ENCODE peak calls at places on chromosomes 13 and 19, in five cellular contexts. S, F, H, P and O are unnamed samples.

GRCh38 chr19:54029930-54030490 is 33.7 kb downstream of the VSTM1 start:
- DNase-seq in S (peak), F (peak), H (peak), P (no peak), O (no peak)

GRCh38 chr13:88456155-88456554 is 785.0 kb downstream of the SLITRK5 start:
- DNase-seq in S (no peak), F (no peak), H (no peak), P (no peak), O (no peak)

GRCh38 chr19:2823646-2824045 is 4.0 kb downstream of the ZNF554 start:
- DNase-seq in S (no peak), F (no peak), H (no peak), P (peak), O (no peak)

GRCh38 chr19:1263198-1263597 is 5.9 kb upstream of the CIRBP start:
- DNase-seq in S (no peak), F (no peak), H (no peak), P (no peak), O (no peak)

GRCh38 chr19:31127132-31127967 is 221.9 kb downstream of the TSHZ3 start:
- DNase-seq in S (no peak), F (no peak), H (peak), P (no peak), O (no peak)

GRCh38 chr13:59663707-59664106 is 500.0 kb downstream of the DIAPH3 start:
- DNase-seq in S (no peak), F (no peak), H (no peak), P (no peak), O (no peak)

GRCh38 chr13:95355491-95355890 is 54.2 kb upstream of the ABCC4 start:
- DNase-seq in S (no peak), F (no peak), H (peak), P (no peak), O (no peak)

GRCh38 chr19:3615524-3616135 is 9.0 kb upstream of the TBXA2R start:
- DNase-seq in S (no peak), F (no peak), H (no peak), P (no peak), O (no peak)

GRCh38 chr19:47109541-47110375 is 3.8 kb downstream of the ZC3H4 start:
- DNase-seq in S (no peak), F (no peak), H (no peak), P (no peak), O (no peak)

GRCh38 chr19:49224856-49225255 is 67.3 kb downstream of the TRPM4 start:
- DNase-seq in S (peak), F (no peak), H (peak), P (no peak), O (no peak)

GRCh38 chr19:58513694-58514563 is 2.1 kb upstream of the SLC27A5 start:
- DNase-seq in S (peak), F (peak), H (no peak), P (peak), O (no peak)
- TF ChIP-seq POLR2A in S (no peak), F (no peak), H (no peak), P (no peak), O (no peak)

GRCh38 chr19:10687518-10688288 is 13.5 kb upstream of the QTRT1 start:
- DNase-seq in S (no peak), F (no peak), H (no peak), P (no peak), O (no peak)

GRCh38 chr19:10686193-10686592 is 15.0 kb upstream of the QTRT1 start:
- DNase-seq in S (no peak), F (no peak), H (no peak), P (no peak), O (no peak)

GRCh38 chr19:10685210-10685609 is 16.0 kb upstream of the QTRT1 start:
- DNase-seq in S (no peak), F (no peak), H (no peak), P (no peak), O (no peak)

GRCh38 chr19:10688545-10689280 is 12.5 kb upstream of the QTRT1 start:
- DNase-seq in S (no peak), F (no peak), H (no peak), P (no peak), O (no peak)

DNA sequence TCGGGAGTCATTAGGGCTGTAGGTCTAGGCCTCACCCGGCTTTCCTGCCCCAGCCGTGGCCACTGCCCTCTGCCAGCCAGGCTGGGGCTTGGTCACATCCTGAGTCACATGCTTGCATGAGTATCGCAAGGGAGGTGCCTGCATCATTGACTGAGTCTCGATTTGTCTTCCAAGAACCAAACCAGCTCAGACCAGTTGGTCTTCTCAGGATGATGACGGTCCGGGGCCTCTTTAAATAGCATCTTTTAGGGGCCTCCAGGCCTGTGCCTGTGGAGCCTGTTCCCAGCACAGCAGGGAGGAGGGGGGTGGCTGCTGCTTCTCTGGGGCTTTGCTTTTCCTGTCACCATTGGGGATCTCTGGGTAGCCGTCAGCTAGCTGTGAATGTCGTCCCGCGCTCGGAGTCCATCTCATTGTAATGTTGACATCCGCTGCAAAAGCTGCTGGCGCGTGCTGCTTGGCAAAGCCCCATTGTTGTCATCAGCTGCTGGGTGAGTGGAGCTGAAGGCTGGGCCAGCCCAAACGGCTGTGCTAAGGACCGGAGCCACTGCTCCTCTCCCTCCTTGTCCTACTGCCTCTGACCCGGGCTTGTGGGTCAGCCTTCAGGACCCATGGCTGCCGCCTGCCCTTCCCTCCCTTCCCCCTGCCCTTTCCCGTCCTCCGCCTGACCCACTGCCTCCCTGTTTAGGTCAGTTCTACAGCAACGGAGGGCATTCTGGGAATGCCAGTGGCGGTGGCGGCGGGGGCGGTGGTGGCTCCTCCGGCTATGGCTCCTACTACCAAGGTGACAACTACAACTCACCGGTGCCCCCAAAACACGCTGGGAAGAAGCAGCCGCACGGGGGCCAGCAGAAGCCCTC is 14.3 kb upstream of the QTRT1 start:
- DNase-seq in S (peak), F (no peak), H (peak), P (no peak), O (no peak)
- TF ChIP-seq POLR2A in S (no peak), F (no peak), H (no peak), P (no peak), O (no peak)

GRCh38 chr13:50123862-50124535 is 108.8 kb downstream of the KCNRG start:
- DNase-seq in S (peak), F (peak), H (peak), P (peak), O (peak)
- TF ChIP-seq POLR2A in S (no peak), F (peak), H (peak), P (peak), O (peak)

GRCh38 chr19:15107056-15108010 is at the start of gene SYDE1:
- DNase-seq in S (no peak), F (no peak), H (peak), P (peak), O (no peak)
- TF ChIP-seq POLR2A in S (no peak), F (peak), H (peak), P (no peak), O (no peak)

GRCh38 chr13:80668452-80668851 is 327.5 kb upstream of the SPRY2 start:
- DNase-seq in S (no peak), F (no peak), H (no peak), P (no peak), O (no peak)

GRCh38 chr13:80664930-80665329 is 324.0 kb upstream of the SPRY2 start:
- DNase-seq in S (no peak), F (no peak), H (no peak), P (no peak), O (no peak)

GRCh38 chr13:80663788-80664187 is 322.9 kb upstream of the SPRY2 start:
- DNase-seq in S (no peak), F (no peak), H (no peak), P (no peak), O (no peak)

GRCh38 chr13:80666782-80667537 is 326.0 kb upstream of the SPRY2 start:
- DNase-seq in S (no peak), F (no peak), H (no peak), P (no peak), O (no peak)

GRCh38 chr13:80665792-80666333 is 324.9 kb upstream of the SPRY2 start:
- DNase-seq in S (no peak), F (no peak), H (no peak), P (no peak), O (no peak)
- TF ChIP-seq POLR2A in S (no peak), F (no peak), H (no peak), P (no peak), O (no peak)

DNA sequence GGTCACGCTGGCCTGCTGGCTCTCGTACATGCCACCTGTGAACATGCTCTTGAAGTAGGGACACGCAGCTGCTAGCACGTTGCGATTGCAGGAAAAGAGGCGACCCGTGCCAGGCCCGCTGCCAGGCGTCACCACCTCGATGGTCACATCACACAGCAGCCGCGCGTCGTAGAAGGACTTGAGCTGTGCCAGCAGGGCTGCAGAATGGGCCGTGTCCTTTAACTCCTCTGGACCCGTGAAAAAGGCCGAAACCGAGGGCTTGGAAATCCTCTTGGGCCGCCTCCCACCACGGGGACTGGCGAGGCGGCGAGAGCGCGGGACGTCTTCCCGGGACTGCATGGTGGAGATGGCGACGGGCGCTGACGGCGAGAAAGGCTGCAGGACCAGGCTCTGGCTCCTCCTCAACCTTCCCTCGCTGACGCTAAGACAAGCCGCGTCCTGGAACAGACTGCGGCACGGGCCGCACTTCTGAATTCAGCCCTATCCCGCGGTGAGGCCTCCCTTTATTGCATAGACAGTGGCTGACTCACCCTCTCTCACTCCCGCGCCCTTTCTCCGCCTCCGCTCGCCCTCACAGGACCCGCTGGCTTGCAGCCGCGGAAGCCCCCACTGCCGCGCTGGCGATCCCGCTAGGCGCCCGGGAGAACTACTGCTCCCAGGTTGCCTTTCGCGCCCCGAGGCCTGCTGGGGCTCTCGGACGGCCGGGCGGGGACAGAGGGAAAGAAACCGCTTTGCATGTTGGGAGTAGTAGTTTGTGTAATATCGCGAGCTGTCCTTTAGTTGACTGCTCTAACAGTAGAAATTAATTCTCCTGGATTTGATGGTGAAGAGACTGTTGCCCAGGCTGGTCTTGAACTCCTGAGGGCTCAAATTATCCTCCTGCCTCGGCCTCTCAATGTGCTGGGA is at the start of gene KBTBD7:
- DNase-seq in S (peak), F (peak), H (peak), P (peak), O (peak)
- TF ChIP-seq POLR2A in S (no peak), F (peak), H (peak), P (no peak), O (no peak)

GRCh38 chr19:6528544-6529121 is 2.2 kb upstream of the TNFSF9 start:
- DNase-seq in S (peak), F (peak), H (no peak), P (peak), O (no peak)
- TF ChIP-seq POLR2A in S (no peak), F (no peak), H (no peak), P (no peak), O (no peak)